ENCODE peak calls at places on chromosome 3, in seven cellular contexts. Z is fibroblast of lung, V is MM.1S, J is psoas muscle, B is right lobe of liver, D is PC-3, A is AG10803. C is an unnamed sample.

GRCh38 chr3:64104691-64105101 is 81.4 kb upstream of the PSMD6 start:
- DNase-seq in D (peak; percentile 82), B (no peak), A (no peak), J (no peak), Z (peak; percentile 77), V (no peak), C (no peak)

GRCh38 chr3:126537116-126537729 is 13.3 kb downstream of the CHST13 start:
- DNase-seq in D (no peak), V (no peak), B (peak; percentile 54), J (peak; percentile 23), A (no peak), Z (no peak), C (no peak)

GRCh38 chr3:112446343-112446742 is 52.9 kb downstream of the BTLA start:
- DNase-seq in V (no peak), D (no peak), J (no peak), B (no peak), Z (peak; percentile 88), A (peak; percentile 60), C (no peak)

GRCh38 chr3:71244153-71245051 is 339.1 kb downstream of the FOXP1 start:
- DNase-seq in J (no peak), B (no peak), D (no peak), V (no peak), A (no peak), Z (peak; percentile 34), C (no peak)

GRCh38 chr3:23324745-23325144 is 121.6 kb downstream of the UBE2E2 start:
- DNase-seq in J (no peak), Z (peak; percentile 80), D (peak; percentile 73), A (peak; percentile 57), B (no peak), V (peak; percentile 56), C (no peak)

GRCh38 chr3:69718832-69719231 is 20.4 kb upstream of the MITF start:
- DNase-seq in D (no peak), J (no peak), B (no peak), Z (no peak), A (no peak), V (no peak), C (no peak)

GRCh38 chr3:105157766-105158085 is 209.0 kb upstream of the ALCAM start:
- DNase-seq in V (no peak), B (no peak), D (peak; percentile 60), A (no peak), Z (no peak), J (no peak), C (no peak)

GRCh38 chr3:5192568-5193319 is 5.2 kb downstream of the EDEM1 start:
- DNase-seq in B (no peak), V (no peak), D (peak; percentile 37), A (no peak), J (no peak), Z (no peak), C (no peak)

GRCh38 chr3:8416965-8417364 is 84.7 kb upstream of the LMCD1 start:
- DNase-seq in A (peak; percentile 12), Z (peak; percentile 17), B (peak; percentile 58), V (no peak), J (no peak), D (peak; percentile 60), C (no peak)

GRCh38 chr3:46378426-46378942 is 7.7 kb downstream of the CCR5 start:
- DNase-seq in Z (peak; percentile 28), B (peak; percentile 71), J (peak; percentile 78), D (peak; percentile 83), V (peak; percentile 80), A (peak; percentile 47), C (peak; percentile 59)

GRCh38 chr3:119652306-119653033 is 7.9 kb downstream of the POPDC2 start:
- DNase-seq in D (no peak), B (no peak), V (no peak), A (no peak), J (peak; percentile 93), Z (no peak), C (no peak)

GRCh38 chr3:37701729-37702128 is 160.0 kb upstream of the CTDSPL start:
- DNase-seq in D (no peak), Z (no peak), J (no peak), B (no peak), A (no peak), V (no peak), C (no peak)

GRCh38 chr3:104598848-104599501 is 767.7 kb upstream of the ALCAM start:
- DNase-seq in Z (no peak), B (no peak), V (no peak), J (no peak), A (no peak), D (peak; percentile 81), C (no peak)

GRCh38 chr3:119148493-119149180 is 2.7 kb downstream of the TEX55 start:
- DNase-seq in V (no peak), A (peak; percentile 39), J (no peak), B (no peak), Z (peak; percentile 49), D (peak; percentile 87), C (no peak)

GRCh38 chr3:45026038-45026437 is at the start of gene CLEC3B:
- DNase-seq in V (no peak), Z (peak; percentile 86), A (peak; percentile 70), D (peak; percentile 29), B (no peak), J (peak; percentile 81), C (no peak)

GRCh38 chr3:33803894-33804526 is 5.6 kb downstream of the PDCD6IP start:
- DNase-seq in J (no peak), D (peak; percentile 17), B (no peak), A (no peak), V (no peak), Z (no peak), C (no peak)

GRCh38 chr3:94184781-94185180 is 121.9 kb downstream of the NSUN3 start:
- DNase-seq in Z (peak; percentile 56), B (no peak), J (no peak), D (peak; percentile 71), V (no peak), A (peak; percentile 2), C (no peak)

GRCh38 chr3:185330644-185331043 is 32.3 kb upstream of the MAP3K13 start:
- DNase-seq in D (no peak), V (no peak), Z (no peak), J (no peak), A (no peak), B (no peak), C (no peak)

GRCh38 chr3:23944007-23944760 is 902 bp upstream of the NR1D2 start:
- DNase-seq in B (no peak), J (no peak), Z (no peak), D (no peak), A (no peak), V (no peak), C (no peak)

GRCh38 chr3:158104346-158105020 is 1.7 kb downstream of the SHOX2 start:
- DNase-seq in B (no peak), A (peak; percentile 51), J (no peak), D (no peak), V (no peak), Z (no peak), C (no peak)

DNA sequence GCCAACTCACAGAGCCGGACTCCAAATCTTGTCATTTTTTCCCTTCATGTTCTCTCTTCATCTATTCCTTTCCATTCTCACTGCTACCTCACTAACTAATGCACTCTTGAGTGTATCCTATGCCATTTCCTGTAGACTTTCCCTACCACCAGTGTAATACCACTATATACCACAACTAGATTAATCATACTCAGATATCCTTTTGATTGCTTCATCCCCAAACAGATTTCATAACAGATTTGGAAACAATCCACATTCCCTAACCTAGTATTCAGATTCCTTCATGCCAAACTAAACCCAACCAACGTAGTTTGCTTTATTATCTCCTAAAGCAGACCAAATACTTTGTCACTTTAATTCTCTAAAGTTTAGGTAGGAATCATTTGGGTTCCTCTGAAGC is 2.6 kb upstream of the PLOD2 start:
- DNase-seq in D (peak; percentile 99), J (no peak), Z (peak; percentile 97), A (peak; percentile 97), V (no peak), B (no peak), C (no peak)
- TF ChIP-seq CTCF in D (peak; percentile 35), J (peak; percentile 18), Z (peak; percentile 5), A (peak; percentile 52), V (no peak), B (peak; percentile 16), C (no peak)

GRCh38 chr3:194300392-194300758 is 50.8 kb downstream of the CPN2 start:
- DNase-seq in A (peak; percentile 73), D (no peak), V (no peak), Z (peak; percentile 81), J (peak; percentile 89), B (peak; percentile 86), C (no peak)
- TF ChIP-seq CTCF in A (peak; percentile 21), D (no peak), V (no peak), Z (peak; percentile 29), J (peak; percentile 26), B (no peak), C (no peak)

GRCh38 chr3:149493315-149494021 is 19.0 kb downstream of the TM4SF4 start:
- DNase-seq in B (no peak), A (no peak), V (no peak), D (no peak), J (no peak), Z (no peak), C (no peak)

GRCh38 chr3:149489060-149489690 is 14.7 kb downstream of the TM4SF4 start:
- DNase-seq in J (no peak), A (peak; percentile 9), D (peak; percentile 41), Z (no peak), B (no peak), V (no peak), C (peak; percentile 29)

GRCh38 chr3:149486726-149487125 is 12.2 kb downstream of the TM4SF4 start:
- DNase-seq in V (no peak), J (no peak), Z (no peak), A (no peak), D (peak; percentile 45), B (no peak), C (no peak)

GRCh38 chr3:149490260-149490971 is 15.9 kb downstream of the TM4SF4 start:
- DNase-seq in B (no peak), V (no peak), D (no peak), A (no peak), Z (no peak), J (no peak), C (no peak)

DNA sequence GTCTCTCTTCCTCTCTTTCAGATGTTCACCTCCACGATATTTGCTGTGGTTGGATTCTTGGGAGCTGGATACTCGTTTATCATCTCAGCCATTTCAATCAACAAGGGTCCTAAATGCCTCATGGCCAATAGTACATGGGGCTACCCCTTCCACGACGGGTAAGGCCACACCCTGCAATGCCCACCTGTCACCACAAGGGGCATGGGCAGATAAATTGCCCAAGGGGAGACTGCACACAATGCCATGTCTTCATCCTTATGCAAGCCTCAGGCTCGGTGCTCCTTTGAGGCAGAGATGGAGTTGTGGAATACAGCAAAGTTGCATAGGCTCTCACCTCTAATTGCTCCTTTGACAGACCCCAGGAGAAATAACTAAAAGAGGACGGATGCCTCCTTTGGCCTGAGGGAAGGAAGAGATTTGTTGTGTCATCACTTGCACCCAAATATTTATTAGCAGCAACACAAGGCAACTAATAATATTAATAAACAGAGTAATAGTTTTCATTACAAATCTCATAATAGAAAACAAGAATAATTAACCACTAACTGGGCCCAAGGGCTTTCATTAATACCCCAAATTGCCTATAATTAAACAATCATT is 13.2 kb downstream of the TM4SF4 start:
- DNase-seq in J (no peak), V (peak; percentile 38), Z (no peak), B (no peak), D (peak; percentile 48), A (no peak), C (peak; percentile 38)
- TF ChIP-seq CTCF in J (peak; percentile 20), V (peak; percentile 71), Z (peak; percentile 42), B (peak; percentile 46), D (peak; percentile 67), A (peak; percentile 32), C (peak; percentile 55)

DNA sequence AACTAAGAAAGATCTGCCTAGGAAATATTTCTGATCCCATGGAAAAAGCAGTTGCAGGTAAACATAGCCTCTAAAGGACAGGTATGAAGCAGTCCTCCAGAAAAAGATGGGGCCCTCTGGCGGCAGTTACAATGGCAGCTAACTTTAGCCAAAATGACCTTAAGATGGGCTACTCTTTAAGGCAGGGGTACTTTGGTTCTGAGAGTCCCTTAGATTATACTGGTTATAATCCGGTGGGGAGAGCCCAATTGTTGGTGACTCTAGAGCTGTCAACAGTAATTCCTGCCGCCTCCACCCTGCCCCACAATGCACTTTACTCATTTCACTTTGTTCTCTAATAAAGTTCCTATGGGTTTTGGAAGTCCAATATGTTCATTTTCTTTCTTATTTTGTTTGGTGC is 412.8 kb upstream of the WNT5A start:
- DNase-seq in B (no peak), Z (no peak), D (peak; percentile 64), J (no peak), V (no peak), A (no peak), C (no peak)
- TF ChIP-seq CTCF in B (peak; percentile 37), Z (peak; percentile 31), D (peak; percentile 78), J (no peak), V (peak; percentile 23), A (peak; percentile 43), C (no peak)

C was measured in GM13976.